ENCODE peak calls at places on chromosomes 11 and 22, in five cellular contexts. H is pancreas, K is cardiac muscle cell, I is breast epithelium, Q is endodermal cell. F is an unnamed sample. For H3K27me3 and H3K4me1, the result is how much of the 10 kb centered on the place peaks cover.

GRCh38 chr22:49624421-49625177 is 203.1 kb downstream of the BRD1 start:
- DNase-seq in I (no peak), K (no peak), H (no peak), Q (no peak), F (no peak)

GRCh38 chr11:10485646-10486045 is 30.6 kb downstream of the AMPD3 start:
- DNase-seq in K (no peak), I (peak), H (no peak), Q (no peak), F (no peak)

GRCh38 chr11:129639300-129639699 is 176.3 kb upstream of the TMEM45B start:
- DNase-seq in K (no peak), I (no peak), H (no peak), Q (no peak), F (no peak)

GRCh38 chr11:113689711-113690618 is 16.1 kb downstream of the TMPRSS5 start:
- DNase-seq in H (no peak), I (no peak), Q (peak), K (no peak), F (no peak)

GRCh38 chr22:46574438-46574992 is 37.1 kb upstream of the CELSR1 start:
- DNase-seq in I (no peak), K (no peak), H (peak), Q (no peak), F (no peak)

GRCh38 chr22:46591890-46592289 is 28.3 kb upstream of the GRAMD4 start:
- DNase-seq in H (no peak), Q (peak), K (no peak), I (no peak), F (no peak)

GRCh38 chr22:24805790-24806662 is at the start of gene SGSM1:
- DNase-seq in I (peak), H (peak), Q (peak), K (peak), F (peak)

GRCh38 chr11:5767056-5767455 is 13.0 kb downstream of the OR52N4 start:
- DNase-seq in K (no peak), I (no peak), Q (no peak), H (no peak), F (no peak)

GRCh38 chr11:46364056-46364455 is 16.8 kb downstream of the DGKZ start:
- DNase-seq in Q (no peak), K (no peak), I (no peak), H (no peak), F (no peak)

GRCh38 chr11:5722622-5723021 is 13.6 kb upstream of the OR56B1 start:
- DNase-seq in Q (no peak), I (no peak), H (no peak), K (no peak), F (no peak)

GRCh38 chr22:45413368-45414211 is at the start of the genes RIBC2 and SMC1B:
- DNase-seq in K (peak), Q (peak), H (peak), I (peak), F (peak)

GRCh38 chr11:64629796-64630562 is 39.0 kb downstream of the SLC22A12 start:
- DNase-seq in K (peak), I (no peak), Q (peak), H (peak), F (no peak)

GRCh38 chr22:48897959-48898358 is 929.7 kb downstream of the BRD1 start:
- DNase-seq in I (no peak), H (no peak), K (no peak), Q (no peak), F (no peak)

GRCh38 chr11:9923280-9923679 is 259.4 kb downstream of the SWAP70 start:
- DNase-seq in I (no peak), H (no peak), Q (no peak), K (no peak), F (no peak)

GRCh38 chr22:42630901-42631602 is 9.3 kb downstream of the ATP5MGL start:
- DNase-seq in I (no peak), Q (no peak), K (no peak), H (no peak), F (no peak)

GRCh38 chr11:78659326-78660319 is 85.0 kb upstream of the NARS2 start:
- DNase-seq in I (no peak), K (no peak), H (peak), Q (peak), F (no peak)

GRCh38 chr11:116725434-116726221 is 47.2 kb downstream of the BUD13 start:
- DNase-seq in H (no peak), I (no peak), K (no peak), Q (no peak), F (no peak)

GRCh38 chr11:77236901-77237300 is 64.6 kb downstream of the GDPD4 start:
- DNase-seq in K (no peak), I (no peak), Q (no peak), H (no peak), F (no peak)

GRCh38 chr22:27719033-27719341 is 82.6 kb downstream of the MN1 start:
- DNase-seq in I (no peak), K (no peak), H (no peak), Q (no peak), F (no peak)

GRCh38 chr11:79397252-79397651 is 43.6 kb downstream of the TENM4 start:
- DNase-seq in H (no peak), Q (no peak), K (no peak), I (no peak), F (no peak)

GRCh38 chr11:1078191-1078601 is 3.5 kb downstream of the MUC2 start:
- DNase-seq in I (peak), H (peak), K (no peak), Q (no peak), F (peak)

GRCh38 chr11:69587454-69588081 is 53.4 kb upstream of the CCND1 start:
- DNase-seq in I (no peak), K (no peak), Q (no peak), H (no peak), F (no peak)

GRCh38 chr11:122656073-122656630 is 630 bp downstream of the UBASH3B start:
- DNase-seq in K (peak), I (peak), H (peak), Q (no peak), F (peak)

GRCh38 chr22:49827307-49827852 is 293 bp downstream of the BRD1 start:
- DNase-seq in Q (no peak), K (peak), H (no peak), I (no peak), F (no peak)

GRCh38 chr22:20814221-20814808 is 40.4 kb downstream of the SERPIND1 start:
- DNase-seq in I (no peak), H (no peak), Q (no peak), K (no peak), F (no peak)

GRCh38 chr11:90250970-90251369 is 28.1 kb upstream of the CHORDC1 start:
- DNase-seq in K (no peak), Q (no peak), H (no peak), I (no peak), F (no peak)

GRCh38 chr22:24106385-24107381 is 74.6 kb upstream of the SUSD2 start:
- DNase-seq in I (no peak), Q (no peak), K (no peak), H (no peak), F (no peak)

GRCh38 chr22:45717787-45718186 is 46.2 kb downstream of the ATXN10 start:
- DNase-seq in Q (no peak), K (no peak), H (no peak), I (no peak), F (no peak)

GRCh38 chr11:19953342-19953741 is 206.9 kb downstream of the DBX1 start:
- DNase-seq in I (no peak), K (no peak), H (no peak), Q (peak), F (no peak)

GRCh38 chr11:113675003-113675471 is 31.1 kb downstream of the TMPRSS5 start:
- DNase-seq in H (no peak), I (no peak), K (no peak), Q (peak), F (no peak)

GRCh38 chr22:23270212-23270733 is 90.0 kb downstream of the BCR start:
- DNase-seq in I (no peak), K (no peak), H (no peak), Q (no peak), F (no peak)

GRCh38 chr11:14656536-14657457 is 13.2 kb downstream of the PDE3B start:
- DNase-seq in Q (no peak), H (no peak), K (peak), I (no peak), F (peak)

GRCh38 chr22:49006207-49007012 is 821.3 kb downstream of the BRD1 start:
- DNase-seq in K (no peak), Q (no peak), I (no peak), H (no peak), F (no peak)

GRCh38 chr11:2590951-2591754 is 108.6 kb downstream of the KCNQ1OT1 start:
- DNase-seq in Q (no peak), H (no peak), K (no peak), I (no peak), F (no peak)

GRCh38 chr11:2592559-2593392 is 107.0 kb downstream of the KCNQ1OT1 start:
- DNase-seq in I (no peak), H (no peak), K (no peak), Q (no peak), F (no peak)

GRCh38 chr11:2593393-2593950 is 106.3 kb downstream of the KCNQ1OT1 start:
- DNase-seq in K (no peak), H (no peak), I (no peak), Q (no peak), F (no peak)

GRCh38 chr11:2590131-2590950 is 109.5 kb downstream of the KCNQ1OT1 start:
- DNase-seq in Q (no peak), H (peak), K (no peak), I (no peak), F (no peak)

GRCh38 chr11:2591805-2592204 is 108.0 kb downstream of the KCNQ1OT1 start:
- DNase-seq in K (no peak), I (no peak), Q (no peak), H (no peak), F (no peak)
- H3K27me3 ChIP-seq in K (under half), I (under half), Q (half or more), H (under half), F (under half)

GRCh38 chr11:73755670-73756069 is 5.2 kb downstream of the RAB6A start:
- DNase-seq in I (no peak), K (no peak), H (no peak), Q (no peak), F (no peak)
- H3K4me1 ChIP-seq in I (under half), K (under half), H (under half), Q (under half), F (under half)

DNA sequence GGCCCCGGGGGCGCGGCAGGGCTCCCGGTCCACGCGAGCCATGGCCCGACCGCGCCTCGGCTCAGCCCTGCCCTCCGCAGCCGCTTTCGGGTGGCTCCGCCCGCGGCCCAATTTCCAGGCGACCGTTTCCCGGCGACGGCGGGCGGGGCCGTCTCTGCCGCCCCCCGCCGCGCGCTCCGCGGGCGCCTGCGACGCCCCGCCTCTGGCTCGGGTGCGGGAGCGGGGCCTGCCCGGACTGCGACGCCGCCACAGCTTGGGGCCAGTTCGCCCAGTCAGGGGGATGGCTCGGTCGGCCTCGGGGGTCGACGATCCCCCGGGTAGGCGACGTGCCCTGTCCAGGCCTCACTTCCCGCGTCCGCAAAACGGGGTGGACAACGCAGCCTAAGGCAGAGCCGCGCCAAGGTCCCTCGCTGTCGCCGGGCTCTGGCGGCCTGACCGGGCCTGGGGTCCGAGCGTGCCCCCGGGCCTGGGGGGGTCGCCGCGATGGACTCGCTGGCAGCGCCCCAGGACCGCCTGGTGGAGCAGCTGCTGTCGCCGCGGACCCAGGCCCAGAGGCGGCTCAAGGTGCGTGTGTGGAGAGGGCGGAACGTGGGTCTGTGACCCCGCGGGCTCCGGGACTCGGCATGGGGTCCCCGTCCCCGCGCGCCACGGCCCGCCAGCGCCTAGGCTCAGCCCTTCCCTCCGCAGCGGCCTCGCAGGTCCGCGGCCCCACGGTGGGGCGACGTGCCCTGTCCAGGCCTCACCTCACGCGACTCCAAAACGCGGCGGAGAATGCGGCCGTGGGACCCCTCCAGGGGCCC is 4.2 kb downstream of the SEPTIN5 start:
- DNase-seq in Q (no peak), I (no peak), H (no peak), K (no peak), F (no peak)
- H3K27me3 ChIP-seq in Q (half or more), I (under half), H (under half), K (under half), F (under half)

GRCh38 chr11:12685229-12685628 is 11.0 kb downstream of the TEAD1 start:
- DNase-seq in I (no peak), H (no peak), K (no peak), Q (no peak), F (no peak)

GRCh38 chr11:12687740-12688139 is 13.5 kb downstream of the TEAD1 start:
- DNase-seq in Q (peak), H (no peak), K (no peak), I (no peak), F (peak)

GRCh38 chr11:12689029-12689755 is 15.0 kb downstream of the TEAD1 start:
- DNase-seq in H (no peak), K (no peak), I (no peak), Q (no peak), F (no peak)

GRCh38 chr11:12686246-12687060 is 12.2 kb downstream of the TEAD1 start:
- DNase-seq in Q (no peak), I (no peak), H (no peak), K (no peak), F (no peak)

GRCh38 chr11:12687216-12687623 is 13.0 kb downstream of the TEAD1 start:
- DNase-seq in H (no peak), K (no peak), I (no peak), Q (no peak), F (peak)
- H3K4me1 ChIP-seq in H (under half), K (under half), I (under half), Q (under half), F (half or more)

GRCh38 chr11:132576706-132577105 is 955.6 kb downstream of the OPCML start:
- DNase-seq in H (no peak), K (no peak), Q (peak), I (no peak), F (peak)
- H3K27me3 ChIP-seq in H (under half), K (under half), Q (under half), I (under half), F (under half)

GRCh38 chr11:44531116-44531504 is 34.4 kb upstream of the CD82 start:
- DNase-seq in Q (no peak), H (no peak), I (no peak), K (no peak), F (no peak)
- H3K4me1 ChIP-seq in Q (under half), H (under half), I (under half), K (under half), F (under half)